ENCODE peak calls at places on chromosomes 11 and 22, in four cellular contexts. B is mucosa of descending colon, Y is tibial nerve, L is bronchial epithelial cell. M is an unnamed sample.

GRCh38 chr22:49660321-49660720 is 167.4 kb downstream of the BRD1 start:
- DNase-seq in B (no peak), Y (no peak), L (no peak), M (no peak)

GRCh38 chr11:27904358-27905055 is 203.4 kb downstream of the KIF18A start:
- DNase-seq in B (no peak), Y (no peak), L (peak), M (peak)

GRCh38 chr11:115665958-115666357 is 161.7 kb upstream of the CADM1 start:
- DNase-seq in B (peak), Y (no peak), L (no peak), M (no peak)

GRCh38 chr11:88281317-88281712 is 56.2 kb downstream of the CTSC start:
- DNase-seq in B (no peak), Y (no peak), L (peak), M (peak)

GRCh38 chr22:50523806-50524663 is 1.4 kb downstream of the SCO2 start:
- DNase-seq in B (no peak), Y (no peak), L (no peak), M (no peak)

GRCh38 chr11:111299111-111300026 is 1.0 kb downstream of the POU2AF3 start:
- DNase-seq in B (peak), Y (peak), L (no peak), M (no peak)

GRCh38 chr22:46827781-46828180 is 65.3 kb downstream of the TBC1D22A start:
- DNase-seq in B (no peak), Y (no peak), L (no peak), M (no peak)

GRCh38 chr22:41576877-41577276 is 12.8 kb downstream of the PMM1 start:
- DNase-seq in B (peak), Y (no peak), L (peak), M (peak)

GRCh38 chr11:71145988-71146824 is 106.2 kb downstream of the SHANK2 start:
- DNase-seq in B (no peak), Y (no peak), L (no peak), M (no peak)

GRCh38 chr22:49302530-49302929 is 525.1 kb downstream of the BRD1 start:
- DNase-seq in B (no peak), Y (no peak), L (no peak), M (no peak)

GRCh38 chr11:92852946-92853345 is 116.5 kb upstream of the MTNR1B start:
- DNase-seq in B (peak), Y (no peak), L (peak), M (peak)

GRCh38 chr22:28075260-28075981 is 156.4 kb upstream of the PITPNB start:
- DNase-seq in B (peak), Y (peak), L (peak), M (peak)

GRCh38 chr11:112525844-112526590 is 265.4 kb upstream of the PLET1 start:
- DNase-seq in B (no peak), Y (no peak), L (peak), M (peak)

GRCh38 chr11:113673566-113674396 is 32.3 kb downstream of the TMPRSS5 start:
- DNase-seq in B (no peak), Y (no peak), L (no peak), M (peak)

GRCh38 chr22:47250995-47251765 is 488.7 kb downstream of the TBC1D22A start:
- DNase-seq in B (no peak), Y (no peak), L (no peak), M (no peak)

GRCh38 chr22:47307326-47307725 is 544.9 kb downstream of the TBC1D22A start:
- DNase-seq in B (no peak), Y (no peak), L (peak), M (peak)

GRCh38 chr11:65575568-65576231 is at the start of gene EHBP1L1:
- DNase-seq in B (peak), Y (peak), L (peak), M (peak)

GRCh38 chr22:41660416-41660815 is 28.3 kb downstream of the SNU13 start:
- DNase-seq in B (no peak), Y (no peak), L (no peak), M (no peak)

GRCh38 chr11:124867700-124868099 is 2.5 kb downstream of the ROBO3 start:
- DNase-seq in B (peak), Y (no peak), L (peak), M (peak)

GRCh38 chr11:18075444-18075843 is 29.4 kb upstream of the TPH1 start:
- DNase-seq in B (no peak), Y (no peak), L (no peak), M (peak)

GRCh38 chr11:78050964-78051831 is 12.5 kb upstream of the THRSP start:
- DNase-seq in B (no peak), Y (no peak), L (peak), M (peak)

GRCh38 chr22:47591709-47592108 is 829.3 kb downstream of the TBC1D22A start:
- DNase-seq in B (no peak), Y (no peak), L (no peak), M (no peak)

GRCh38 chr22:29002603-29003002 is 59.0 kb downstream of the C22orf31 start:
- DNase-seq in B (no peak), Y (no peak), L (no peak), M (no peak)

GRCh38 chr22:30516273-30516672 is 10.8 kb upstream of the SEC14L4 start:
- DNase-seq in B (no peak), Y (no peak), L (no peak), M (no peak)

GRCh38 chr11:118657709-118658108 is 21.7 kb downstream of the TREH start:
- DNase-seq in B (no peak), Y (no peak), L (no peak), M (no peak)

GRCh38 chr11:119320593-119321524 is 3.9 kb upstream of the MCAM start:
- DNase-seq in B (no peak), Y (no peak), L (no peak), M (peak)

GRCh38 chr11:10317281-10317755 is 12.4 kb downstream of the ADM start:
- DNase-seq in B (no peak), Y (no peak), L (no peak), M (no peak)

GRCh38 chr22:30335236-30335635 is 8.5 kb upstream of the TBC1D10A start:
- DNase-seq in B (no peak), Y (no peak), L (no peak), M (no peak)

GRCh38 chr11:60821827-60822599 is 19.9 kb upstream of the CCDC86 start:
- DNase-seq in B (no peak), Y (no peak), L (no peak), M (no peak)

GRCh38 chr11:22192642-22193347 is at the start of gene ANO5:
- DNase-seq in B (peak), Y (peak), L (peak), M (no peak)

GRCh38 chr22:39530692-39531331 is 1.7 kb downstream of the RPS19BP1 start:
- DNase-seq in B (no peak), Y (no peak), L (peak), M (peak)
- TF ChIP-seq CTCF in B (no peak), Y (no peak), L (peak), M (peak)

GRCh38 chr11:46916669-46917108 is 1.7 kb downstream of the LRP4 start:
- DNase-seq in B (peak), Y (no peak), L (peak), M (peak)
- TF ChIP-seq CTCF in B (no peak), Y (no peak), L (peak), M (no peak)

DNA sequence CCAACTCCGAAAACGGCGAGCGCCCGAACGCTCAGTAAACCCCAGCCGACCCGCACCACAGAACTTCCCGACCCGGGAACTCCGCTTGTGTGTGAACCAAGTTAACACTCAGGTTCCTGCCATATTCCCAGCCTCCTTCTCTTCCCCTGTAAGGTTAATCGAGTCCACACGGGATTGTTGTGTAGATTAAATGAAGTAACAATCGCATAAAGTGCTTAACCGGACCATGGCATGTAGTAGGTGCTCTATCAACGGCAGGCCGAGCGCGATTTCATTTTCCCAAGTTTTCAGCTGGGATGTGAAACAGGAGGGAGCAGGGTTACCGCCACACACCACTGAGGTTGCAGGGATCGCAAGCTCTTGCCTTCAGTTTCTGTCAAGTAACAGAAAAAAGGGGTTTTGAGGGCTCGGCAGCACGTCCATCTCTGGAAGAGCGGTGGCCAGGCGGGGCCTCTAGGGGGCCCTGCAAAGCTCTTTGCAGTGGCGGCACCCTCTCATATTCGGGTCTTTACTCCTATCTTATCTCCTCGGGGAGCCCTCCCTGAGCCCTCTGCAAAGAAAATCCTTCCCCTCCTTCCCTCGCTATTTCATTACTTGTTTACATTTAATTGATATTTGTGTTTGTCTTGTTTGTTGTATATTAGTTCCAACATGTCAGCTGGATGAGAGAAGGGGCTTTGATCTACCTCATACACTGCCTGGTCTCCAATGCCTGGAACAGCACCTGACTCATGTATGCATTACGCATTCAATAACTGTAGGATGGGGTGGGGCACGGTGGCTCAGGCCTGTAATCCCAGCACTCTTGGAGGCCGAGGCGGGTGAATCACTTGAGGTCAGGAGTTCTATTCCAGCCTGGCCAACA is 792 bp upstream of the PLEKHA7 start:
- DNase-seq in B (peak), Y (no peak), L (peak), M (peak)
- TF ChIP-seq CTCF in B (peak), Y (peak), L (peak), M (peak)

GRCh38 chr11:2527621-2528291 is 82.9 kb downstream of the KCNQ1 start:
- DNase-seq in B (no peak), Y (peak), L (no peak), M (no peak)

GRCh38 chr11:2525166-2525861 is 80.5 kb downstream of the KCNQ1 start:
- DNase-seq in B (peak), Y (peak), L (no peak), M (no peak)

GRCh38 chr11:2525941-2526807 is 81.4 kb downstream of the KCNQ1 start:
- DNase-seq in B (peak), Y (peak), L (no peak), M (no peak)

GRCh38 chr11:2528301-2529050 is 83.7 kb downstream of the KCNQ1 start:
- DNase-seq in B (peak), Y (no peak), L (peak), M (no peak)

DNA sequence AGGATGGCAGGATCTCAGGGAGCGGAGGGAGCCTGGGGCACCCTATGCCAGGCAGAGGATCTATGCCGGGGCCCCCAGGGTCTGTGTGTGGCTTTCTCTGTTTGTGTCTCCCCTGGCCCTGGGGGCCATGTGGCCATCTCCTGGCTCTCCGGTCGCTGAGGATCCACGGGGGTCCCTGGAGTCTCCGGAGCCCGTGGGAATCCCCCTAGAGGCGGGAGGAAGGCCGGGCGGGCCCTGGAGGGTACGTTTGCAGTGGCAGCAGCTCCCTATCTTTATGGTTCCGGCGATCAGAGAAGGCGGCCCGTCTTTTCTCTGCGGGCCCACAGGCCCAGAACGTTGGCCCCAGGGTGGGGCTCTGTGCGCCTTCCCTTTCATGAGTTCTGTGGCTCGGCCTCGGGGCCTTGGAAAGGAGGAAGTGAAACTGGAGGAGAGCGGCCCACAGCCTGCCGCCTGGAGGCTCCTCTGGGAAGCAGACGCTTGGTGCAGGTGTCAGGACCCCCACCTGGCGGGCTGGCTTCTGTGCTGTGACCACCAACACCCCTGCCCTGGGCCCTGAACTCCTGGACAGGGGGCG is 82.1 kb downstream of the KCNQ1 start:
- DNase-seq in B (peak), Y (peak), L (no peak), M (no peak)
- TF ChIP-seq CTCF in B (peak), Y (no peak), L (peak), M (no peak)

GRCh38 chr11:32581556-32581955 is 2.1 kb upstream of the EIF3M start:
- DNase-seq in B (peak), Y (no peak), L (peak), M (no peak)

GRCh38 chr11:32583451-32584271 is at the start of gene EIF3M:
- DNase-seq in B (peak), Y (peak), L (peak), M (peak)

GRCh38 chr11:32580967-32581366 is 2.7 kb upstream of the EIF3M start:
- DNase-seq in B (no peak), Y (no peak), L (peak), M (peak)

GRCh38 chr11:32584921-32585320 is 1.3 kb downstream of the EIF3M start:
- DNase-seq in B (no peak), Y (no peak), L (peak), M (peak)

GRCh38 chr11:32586576-32587190 is 3.1 kb downstream of the EIF3M start:
- DNase-seq in B (no peak), Y (no peak), L (peak), M (peak)
- TF ChIP-seq CTCF in B (no peak), Y (no peak), L (no peak), M (peak)

DNA sequence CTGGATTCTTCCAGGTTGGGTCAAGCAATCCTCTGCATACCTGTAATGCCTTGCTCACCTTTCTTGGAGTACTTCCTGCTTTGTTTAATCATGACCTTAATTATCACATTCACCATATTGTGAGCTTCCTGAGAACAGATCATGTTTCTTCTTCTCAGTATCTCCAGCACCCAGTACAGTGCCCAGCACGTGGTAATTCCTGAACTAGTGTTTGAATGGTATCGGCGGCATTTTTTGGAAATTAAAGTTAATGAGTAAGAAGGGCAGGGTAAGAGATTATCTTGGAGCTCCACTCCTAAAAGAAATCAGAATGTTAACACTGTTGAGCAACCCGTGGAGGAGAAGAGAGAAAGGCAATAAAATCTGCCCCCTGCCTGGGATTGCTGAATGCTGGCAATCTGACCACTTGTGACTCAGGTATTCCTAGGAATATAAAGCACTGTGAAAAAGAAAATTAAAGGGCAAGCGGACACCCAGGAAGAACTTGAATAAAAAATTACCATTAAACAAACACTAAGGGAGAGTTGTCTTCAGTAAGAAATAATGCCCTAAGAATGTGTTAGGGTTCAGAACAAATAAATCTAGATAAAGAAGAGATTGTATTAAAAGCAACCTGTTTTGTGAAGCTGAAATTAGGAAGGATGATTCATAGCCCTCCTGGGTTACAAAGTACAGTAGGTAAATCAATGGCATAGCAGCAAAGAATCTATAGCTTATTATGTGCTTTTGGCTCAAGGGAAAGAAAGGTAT is 92.9 kb downstream of the PDHX start:
- DNase-seq in B (peak), Y (no peak), L (peak), M (peak)
- TF ChIP-seq CTCF in B (no peak), Y (no peak), L (peak), M (no peak)

GRCh38 chr22:36409911-36410756 is 22.4 kb upstream of the MYH9 start:
- DNase-seq in B (peak), Y (no peak), L (peak), M (peak)
- TF ChIP-seq CTCF in B (no peak), Y (no peak), L (peak), M (no peak)

GRCh38 chr22:23772315-23773246 is at the start of gene MMP11:
- DNase-seq in B (peak), Y (no peak), L (no peak), M (peak)
- TF ChIP-seq CTCF in B (no peak), Y (peak), L (no peak), M (no peak)

DNA sequence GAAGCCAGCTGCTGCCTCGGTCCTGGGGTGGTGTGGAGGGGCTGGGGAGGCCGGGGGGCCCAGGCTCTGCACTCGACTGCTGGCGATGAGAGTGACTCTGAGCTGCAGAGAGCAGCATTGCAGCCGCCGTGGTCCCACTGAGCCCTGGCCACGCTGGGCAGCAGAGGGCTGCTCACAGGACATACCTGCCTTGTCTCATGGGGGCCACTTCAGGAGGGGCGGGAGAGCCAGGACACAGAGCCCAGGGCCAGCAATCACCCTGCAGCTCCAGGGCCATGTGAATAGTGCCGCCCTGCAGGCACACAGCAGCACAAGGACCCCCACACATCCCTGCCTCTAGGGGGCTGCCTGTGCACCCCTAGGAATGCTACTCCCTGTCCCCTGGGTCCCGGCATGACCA is 147.0 kb downstream of the CRYBB2 start:
- DNase-seq in B (no peak), Y (no peak), L (no peak), M (no peak)
- TF ChIP-seq CTCF in B (no peak), Y (no peak), L (no peak), M (no peak)